ENCODE peak calls at places on chromosomes 1 and 21, in nine cellular contexts. G is neural crest cell, P is ovary, F is brain microvascular endothelial cell, Y is bronchial epithelial cell, E is adrenal gland, M is transverse colon, R is RWPE1, X is stomach. V is an unnamed sample.

GRCh38 chr21:37787456-37787855 is 128.8 kb downstream of the KCNJ6 start:
- DNase-seq in F (peak; percentile 86), M (no peak), P (no peak), G (no peak), X (no peak), R (peak; percentile 64), Y (peak; percentile 74), E (no peak), V (no peak)

GRCh38 chr1:236688705-236689104 is 2.4 kb downstream of the ACTN2 start:
- DNase-seq in G (no peak), M (no peak), P (no peak), Y (no peak), R (no peak), F (no peak), X (no peak), E (no peak), V (no peak)

GRCh38 chr21:44024895-44025353 is 12.8 kb downstream of the TRAPPC10 start:
- DNase-seq in M (peak; percentile 17), E (peak; percentile 66), G (no peak), X (no peak), P (peak; percentile 52), R (no peak), Y (peak; percentile 48), F (peak; percentile 72), V (no peak)

GRCh38 chr1:75423616-75424015 is 187.3 kb downstream of the SLC44A5 start:
- DNase-seq in Y (no peak), P (no peak), M (no peak), E (no peak), R (no peak), F (no peak), G (no peak), X (no peak), V (no peak)

GRCh38 chr1:154313066-154313356 is 7.9 kb upstream of the AQP10 start:
- DNase-seq in M (no peak), E (no peak), Y (no peak), X (no peak), F (no peak), R (no peak), P (no peak), G (no peak), V (no peak)

GRCh38 chr1:34406377-34406776 is 229.7 kb downstream of the C1orf94 start:
- DNase-seq in G (no peak), Y (no peak), M (no peak), X (peak; percentile 36), P (no peak), R (no peak), E (no peak), F (no peak), V (no peak)

GRCh38 chr1:2459757-2460156 is 16.3 kb upstream of the PLCH2 start:
- DNase-seq in G (no peak), F (no peak), Y (no peak), R (no peak), X (peak; percentile 38), E (peak; percentile 92), M (no peak), P (peak; percentile 22), V (no peak)

GRCh38 chr1:61042679-61043009 is 39.7 kb upstream of the NFIA start:
- DNase-seq in Y (no peak), R (no peak), G (no peak), F (no peak), M (no peak), E (no peak), X (no peak), P (no peak), V (no peak)

GRCh38 chr1:155858805-155859233 is 548 bp upstream of the SYT11 start:
- DNase-seq in R (peak; percentile 35), E (peak; percentile 50), Y (no peak), F (peak; percentile 4), M (peak; percentile 16), X (no peak), G (no peak), P (peak; percentile 43), V (peak; percentile 46)

GRCh38 chr21:42199488-42200463 is 19.2 kb upstream of the ABCG1 start:
- DNase-seq in G (no peak), Y (peak; percentile 97), X (no peak), F (peak; percentile 9), E (peak; percentile 25), R (peak; percentile 77), M (peak; percentile 46), P (no peak), V (no peak)

GRCh38 chr1:210783925-210784324 is 350.0 kb downstream of the KCNH1 start:
- DNase-seq in P (no peak), F (no peak), G (no peak), R (no peak), Y (no peak), M (no peak), E (no peak), X (no peak), V (no peak)

GRCh38 chr1:4149281-4149680 is 249.2 kb upstream of the C1orf174 start:
- DNase-seq in X (no peak), P (no peak), E (no peak), M (no peak), G (no peak), Y (no peak), F (no peak), R (no peak), V (no peak)

GRCh38 chr1:85224734-85225623 is 24.2 kb upstream of the SYDE2 start:
- DNase-seq in M (peak; percentile 72), X (peak; percentile 84), Y (peak; percentile 91), F (no peak), R (no peak), P (no peak), G (no peak), E (no peak), V (no peak)

GRCh38 chr1:71080782-71081696 is at the start of gene ZRANB2:
- DNase-seq in P (peak; percentile 90), M (peak; percentile 93), E (peak; percentile 92), G (peak; percentile 76), Y (peak; percentile 92), F (peak; percentile 92), R (peak; percentile 95), X (peak; percentile 90), V (peak; percentile 89)
- TF ChIP-seq CTCF in P (peak; percentile 56), M (peak; percentile 66), E (peak; percentile 64), G (peak; percentile 73), Y (peak; percentile 74), F (peak; percentile 81), R (peak; percentile 81), X (peak; percentile 76), V (peak; percentile 59)

GRCh38 chr1:199550384-199551067 is 477.0 kb upstream of the NR5A2 start:
- DNase-seq in F (peak; percentile 28), X (no peak), P (no peak), Y (no peak), R (no peak), M (no peak), G (no peak), E (no peak), V (no peak)

GRCh38 chr1:199546323-199546722 is 481.2 kb upstream of the NR5A2 start:
- DNase-seq in P (no peak), G (no peak), Y (peak; percentile 71), M (no peak), E (no peak), F (peak; percentile 14), R (peak; percentile 8), X (no peak), V (no peak)

GRCh38 chr1:199549424-199549823 is 478.1 kb upstream of the NR5A2 start:
- DNase-seq in F (peak; percentile 14), R (no peak), P (no peak), E (no peak), Y (no peak), M (no peak), X (no peak), G (no peak), V (no peak)

DNA sequence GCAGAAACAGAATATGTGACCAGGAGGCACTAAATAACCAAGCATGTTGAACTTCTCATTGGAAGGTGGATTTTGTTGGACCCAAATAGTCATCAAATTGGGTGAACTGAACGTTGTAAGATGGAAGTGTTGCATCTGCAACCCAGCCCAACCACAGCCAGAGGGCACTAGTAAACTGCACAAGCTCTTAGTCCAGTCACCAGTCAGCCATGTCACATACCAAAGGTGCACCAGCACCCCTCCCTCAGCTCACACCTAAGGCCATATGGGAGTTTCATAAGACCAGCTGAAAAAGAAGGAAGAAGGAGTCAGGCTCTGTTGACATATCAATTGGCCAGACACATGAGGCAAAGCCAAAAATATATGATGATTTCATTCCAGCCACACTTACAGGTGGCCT is 481.7 kb upstream of the NR5A2 start:
- DNase-seq in X (no peak), G (no peak), F (no peak), M (peak; percentile 10), Y (peak; percentile 78), R (peak; percentile 25), P (no peak), E (no peak), V (no peak)
- TF ChIP-seq CTCF in X (no peak), G (no peak), F (peak; percentile 45), M (peak; percentile 21), Y (peak; percentile 69), R (no peak), P (no peak), E (no peak), V (peak; percentile 10)

GRCh38 chr1:6519491-6519934 is 28.0 kb upstream of the PLEKHG5 start:
- DNase-seq in R (no peak), F (no peak), G (no peak), P (no peak), Y (no peak), M (no peak), E (peak; percentile 58), X (peak; percentile 36), V (no peak)

GRCh38 chr1:6521502-6521901 is 30.0 kb upstream of the PLEKHG5 start:
- DNase-seq in M (no peak), E (no peak), F (no peak), G (no peak), X (no peak), P (no peak), Y (peak; percentile 62), R (peak; percentile 58), V (no peak)

GRCh38 chr1:6526316-6526715 is 28.0 kb downstream of the NOL9 start:
- DNase-seq in G (no peak), R (no peak), P (no peak), M (no peak), Y (no peak), X (no peak), F (no peak), E (peak; percentile 68), V (no peak)

GRCh38 chr1:6519935-6520621 is 28.6 kb upstream of the PLEKHG5 start:
- DNase-seq in M (no peak), G (peak; percentile 55), Y (peak; percentile 80), F (peak; percentile 65), P (peak; percentile 71), R (peak; percentile 80), E (peak; percentile 80), X (no peak), V (no peak)

DNA sequence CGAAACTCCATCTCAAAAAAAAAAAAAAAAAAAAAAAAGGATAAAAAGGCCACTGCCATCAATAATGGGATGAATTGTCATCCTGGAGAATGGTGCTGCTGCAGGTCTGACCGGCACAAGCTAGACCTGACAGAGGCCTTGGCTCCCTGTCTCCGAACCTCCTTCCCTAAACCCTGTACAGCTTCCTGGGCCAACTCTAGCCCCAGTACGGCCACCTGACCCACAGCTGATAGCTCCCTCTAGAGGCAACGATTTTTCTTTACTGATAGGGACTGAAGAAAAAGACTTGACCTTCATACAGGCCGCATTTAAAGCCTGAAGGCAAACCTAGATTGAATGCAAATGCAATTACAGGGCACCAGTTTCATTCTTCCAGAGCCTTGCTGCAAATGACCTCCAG is 30.7 kb downstream of the NOL9 start:
- DNase-seq in M (no peak), X (no peak), E (peak; percentile 69), F (no peak), P (no peak), Y (peak; percentile 54), R (peak; percentile 65), G (no peak), V (no peak)
- TF ChIP-seq CTCF in M (peak; percentile 41), X (peak; percentile 29), E (peak; percentile 62), F (peak; percentile 74), P (no peak), Y (peak; percentile 62), R (peak; percentile 48), G (peak; percentile 61), V (no peak)

GRCh38 chr1:212293579-212293978 is 8.4 kb downstream of the PPP2R5A start:
- DNase-seq in G (no peak), M (no peak), Y (no peak), E (no peak), P (no peak), F (no peak), R (no peak), X (no peak), V (no peak)
- TF ChIP-seq CTCF in G (peak; percentile 36), M (no peak), Y (no peak), E (no peak), P (no peak), F (peak; percentile 31), R (no peak), X (no peak), V (no peak)